ENCODE peak calls at places on chromosome 21, in four cellular contexts. One of them, this sample, is unnamed.

GRCh38 chr21:44703731-44704635 is 7.0 kb downstream of the KRTAP10-12 start:
- DNase-seq in GM04504: no peak
- DNase-seq in activated T-cell treated with anti-CD3 and anti-CD28 coated beads, Interleukin-2, amount 50 U/mL, for 4 hours: no peak
- DNase-seq in ovary: no peak
- DNase-seq in this sample: no peak

GRCh38 chr21:43805275-43805800 is 16.0 kb downstream of the RRP1 start:
- DNase-seq in GM04504: no peak
- DNase-seq in ovary: no peak
- DNase-seq in activated T-cell treated with anti-CD3 and anti-CD28 coated beads, Interleukin-2, amount 50 U/mL, for 4 hours: no peak
- DNase-seq in this sample: no peak

GRCh38 chr21:14603202-14603601 is 57.1 kb upstream of the SAMSN1 start:
- DNase-seq in ovary: no peak
- DNase-seq in GM04504: peak; percentile 4
- DNase-seq in activated T-cell treated with anti-CD3 and anti-CD28 coated beads, Interleukin-2, amount 50 U/mL, for 4 hours: no peak
- DNase-seq in this sample: no peak

GRCh38 chr21:45542667-45543370 is 579 bp upstream of the SLC19A1 start:
- DNase-seq in ovary: peak; percentile 42
- DNase-seq in activated T-cell treated with anti-CD3 and anti-CD28 coated beads, Interleukin-2, amount 50 U/mL, for 4 hours: peak; percentile 17
- DNase-seq in GM04504: no peak
- DNase-seq in this sample: no peak

GRCh38 chr21:27813750-27814149 is 846.9 kb upstream of the ADAMTS5 start:
- DNase-seq in GM04504: no peak
- DNase-seq in ovary: no peak
- DNase-seq in activated T-cell treated with anti-CD3 and anti-CD28 coated beads, Interleukin-2, amount 50 U/mL, for 4 hours: no peak
- DNase-seq in this sample: no peak

GRCh38 chr21:45378258-45378966 is 26.6 kb upstream of the COL18A1 start:
- DNase-seq in GM04504: peak; percentile 55
- DNase-seq in ovary: peak; percentile 17
- DNase-seq in activated T-cell treated with anti-CD3 and anti-CD28 coated beads, Interleukin-2, amount 50 U/mL, for 4 hours: no peak
- DNase-seq in this sample: peak; percentile 51

GRCh38 chr21:42337830-42338729 is 12.7 kb downstream of the TFF2 start:
- DNase-seq in GM04504: peak; percentile 4
- DNase-seq in ovary: peak; percentile 49
- DNase-seq in activated T-cell treated with anti-CD3 and anti-CD28 coated beads, Interleukin-2, amount 50 U/mL, for 4 hours: peak; percentile 80
- DNase-seq in this sample: no peak

GRCh38 chr21:44792653-44793052 is 9.0 kb downstream of the UBE2G2 start:
- DNase-seq in GM04504: no peak
- DNase-seq in ovary: no peak
- DNase-seq in activated T-cell treated with anti-CD3 and anti-CD28 coated beads, Interleukin-2, amount 50 U/mL, for 4 hours: no peak
- DNase-seq in this sample: no peak

GRCh38 chr21:40902299-40902698 is 55.3 kb upstream of the DSCAM start:
- DNase-seq in ovary: no peak
- DNase-seq in GM04504: no peak
- DNase-seq in activated T-cell treated with anti-CD3 and anti-CD28 coated beads, Interleukin-2, amount 50 U/mL, for 4 hours: no peak
- DNase-seq in this sample: no peak

GRCh38 chr21:26624983-26625519 is 52.0 kb upstream of the CYYR1 start:
- DNase-seq in activated T-cell treated with anti-CD3 and anti-CD28 coated beads, Interleukin-2, amount 50 U/mL, for 4 hours: no peak
- DNase-seq in ovary: no peak
- DNase-seq in GM04504: no peak
- DNase-seq in this sample: no peak

GRCh38 chr21:29649370-29649963 is 290.3 kb downstream of the GRIK1 start:
- DNase-seq in GM04504: no peak
- DNase-seq in ovary: no peak
- DNase-seq in activated T-cell treated with anti-CD3 and anti-CD28 coated beads, Interleukin-2, amount 50 U/mL, for 4 hours: no peak
- DNase-seq in this sample: no peak

GRCh38 chr21:35201799-35202198 is 152.7 kb upstream of the RUNX1 start:
- DNase-seq in activated T-cell treated with anti-CD3 and anti-CD28 coated beads, Interleukin-2, amount 50 U/mL, for 4 hours: no peak
- DNase-seq in GM04504: no peak
- DNase-seq in ovary: no peak
- DNase-seq in this sample: no peak

GRCh38 chr21:37564341-37564923 is 197.9 kb downstream of the DYRK1A start:
- DNase-seq in GM04504: peak; percentile 95
- DNase-seq in activated T-cell treated with anti-CD3 and anti-CD28 coated beads, Interleukin-2, amount 50 U/mL, for 4 hours: peak; percentile 90
- DNase-seq in ovary: peak; percentile 75
- DNase-seq in this sample: peak; percentile 90

GRCh38 chr21:35195232-35195631 is 146.1 kb upstream of the RUNX1 start:
- DNase-seq in ovary: no peak
- DNase-seq in GM04504: no peak
- DNase-seq in activated T-cell treated with anti-CD3 and anti-CD28 coated beads, Interleukin-2, amount 50 U/mL, for 4 hours: no peak
- DNase-seq in this sample: no peak

GRCh38 chr21:42440187-42440792 is 36.6 kb downstream of the UBASH3A start:
- DNase-seq in ovary: no peak
- DNase-seq in activated T-cell treated with anti-CD3 and anti-CD28 coated beads, Interleukin-2, amount 50 U/mL, for 4 hours: no peak
- DNase-seq in GM04504: no peak
- DNase-seq in this sample: no peak

GRCh38 chr21:31862078-31862477 is 10.7 kb upstream of the HUNK start:
- DNase-seq in GM04504: no peak
- DNase-seq in ovary: no peak
- DNase-seq in activated T-cell treated with anti-CD3 and anti-CD28 coated beads, Interleukin-2, amount 50 U/mL, for 4 hours: no peak
- DNase-seq in this sample: no peak

GRCh38 chr21:24118738-24119470 is 1488.4 kb downstream of the MRPL39 start:
- DNase-seq in ovary: no peak
- DNase-seq in activated T-cell treated with anti-CD3 and anti-CD28 coated beads, Interleukin-2, amount 50 U/mL, for 4 hours: no peak
- DNase-seq in GM04504: no peak
- DNase-seq in this sample: peak; percentile 7

GRCh38 chr21:38661296-38662223 is 144.2 kb upstream of the ETS2 start:
- DNase-seq in ovary: peak; percentile 30
- DNase-seq in GM04504: no peak
- DNase-seq in activated T-cell treated with anti-CD3 and anti-CD28 coated beads, Interleukin-2, amount 50 U/mL, for 4 hours: no peak
- DNase-seq in this sample: no peak

GRCh38 chr21:19123053-19123452 is 719.5 kb upstream of the TMPRSS15 start:
- DNase-seq in activated T-cell treated with anti-CD3 and anti-CD28 coated beads, Interleukin-2, amount 50 U/mL, for 4 hours: no peak
- DNase-seq in ovary: no peak
- DNase-seq in GM04504: no peak
- DNase-seq in this sample: no peak

GRCh38 chr21:42108941-42109340 is 37.8 kb downstream of the UMODL1 start:
- DNase-seq in activated T-cell treated with anti-CD3 and anti-CD28 coated beads, Interleukin-2, amount 50 U/mL, for 4 hours: no peak
- DNase-seq in ovary: no peak
- DNase-seq in GM04504: no peak
- DNase-seq in this sample: no peak

GRCh38 chr21:41711416-41712023 is 55.3 kb downstream of the RIPK4 start:
- DNase-seq in ovary: no peak
- DNase-seq in GM04504: no peak
- DNase-seq in activated T-cell treated with anti-CD3 and anti-CD28 coated beads, Interleukin-2, amount 50 U/mL, for 4 hours: no peak
- DNase-seq in this sample: no peak

GRCh38 chr21:31236528-31236927 is 107.5 kb downstream of the TIAM1 start:
- DNase-seq in GM04504: no peak
- DNase-seq in activated T-cell treated with anti-CD3 and anti-CD28 coated beads, Interleukin-2, amount 50 U/mL, for 4 hours: no peak
- DNase-seq in ovary: no peak
- DNase-seq in this sample: no peak

GRCh38 chr21:33208534-33208933 is 21.2 kb upstream of the IFNAR2 start:
- DNase-seq in ovary: no peak
- DNase-seq in activated T-cell treated with anti-CD3 and anti-CD28 coated beads, Interleukin-2, amount 50 U/mL, for 4 hours: no peak
- DNase-seq in GM04504: no peak
- DNase-seq in this sample: no peak

GRCh38 chr21:45768741-45769049 is 125.2 kb downstream of the PCBP3 start:
- DNase-seq in GM04504: no peak
- DNase-seq in ovary: no peak
- DNase-seq in activated T-cell treated with anti-CD3 and anti-CD28 coated beads, Interleukin-2, amount 50 U/mL, for 4 hours: no peak
- DNase-seq in this sample: no peak

GRCh38 chr21:18417361-18417760 is 13.8 kb upstream of the TMPRSS15 start:
- DNase-seq in GM04504: no peak
- DNase-seq in activated T-cell treated with anti-CD3 and anti-CD28 coated beads, Interleukin-2, amount 50 U/mL, for 4 hours: no peak
- DNase-seq in ovary: no peak
- DNase-seq in this sample: no peak

GRCh38 chr21:34221331-34222030 is 142.3 kb upstream of the KCNE2 start:
- DNase-seq in activated T-cell treated with anti-CD3 and anti-CD28 coated beads, Interleukin-2, amount 50 U/mL, for 4 hours: no peak
- DNase-seq in ovary: no peak
- DNase-seq in GM04504: no peak
- DNase-seq in this sample: no peak

This sample was measured in T1000.